ENCODE peak calls at places on chromosomes 5 and 9, in five cellular contexts. P, Z, I, N and C are unnamed samples.

GRCh38 chr5:139271201-139272027 is 22.1 kb upstream of the MATR3 start:
- DNase-seq in N (no peak), Z (peak; percentile 58), P (no peak), I (no peak), C (peak; percentile 94)

GRCh38 chr5:56610093-56610698 is 205.2 kb upstream of the MAP3K1 start:
- DNase-seq in I (no peak), P (no peak), N (no peak), Z (no peak), C (no peak)

GRCh38 chr5:80318212-80318611 is 1.6 kb upstream of the SPZ1 start:
- DNase-seq in Z (peak; percentile 26), I (peak; percentile 56), N (no peak), P (no peak), C (peak; percentile 79)

GRCh38 chr5:56463944-56464571 is 230.9 kb upstream of the ANKRD55 start:
- DNase-seq in Z (no peak), P (no peak), I (no peak), N (no peak), C (no peak)

GRCh38 chr5:143713331-143714032 is 98.5 kb upstream of the HMHB1 start:
- DNase-seq in I (no peak), P (no peak), N (no peak), Z (no peak), C (peak; percentile 65)

GRCh38 chr5:163614787-163615186 is 109.4 kb downstream of the MAT2B start:
- DNase-seq in N (no peak), P (no peak), Z (no peak), I (no peak), C (no peak)

GRCh38 chr9:2991292-2991691 is 147.4 kb upstream of the PUM3 start:
- DNase-seq in I (no peak), Z (no peak), P (no peak), N (no peak), C (peak; percentile 9)

GRCh38 chr9:16343249-16344237 is 526.9 kb downstream of the BNC2 start:
- DNase-seq in Z (no peak), I (no peak), P (no peak), N (no peak), C (peak; percentile 9)

GRCh38 chr5:62779010-62779422 is 200.4 kb downstream of the LRRC70 start:
- DNase-seq in Z (peak; percentile 83), I (peak; percentile 77), P (peak; percentile 66), N (peak; percentile 48), C (peak; percentile 81)

GRCh38 chr9:71876106-71876505 is 34.9 kb downstream of the ABHD17B start:
- DNase-seq in Z (no peak), I (no peak), P (no peak), N (no peak), C (no peak)

GRCh38 chr9:115262477-115262876 is 144.5 kb upstream of the TNC start:
- DNase-seq in N (peak; percentile 10), I (peak; percentile 68), P (peak; percentile 83), Z (peak; percentile 77), C (peak; percentile 69)

GRCh38 chr9:74281674-74282073 is 215.5 kb upstream of the RORB start:
- DNase-seq in I (no peak), N (no peak), Z (no peak), P (peak; percentile 18), C (no peak)

GRCh38 chr5:131230406-131230805 is 33.4 kb upstream of the CDC42SE2 start:
- DNase-seq in I (peak; percentile 44), P (peak; percentile 47), N (no peak), Z (no peak), C (no peak)

GRCh38 chr5:104706570-104706969 is 1144.0 kb upstream of the NUDT12 start:
- DNase-seq in N (no peak), P (no peak), I (no peak), Z (no peak), C (no peak)

GRCh38 chr9:130349398-130349797 is 83.8 kb downstream of the HMCN2 start:
- DNase-seq in N (no peak), I (no peak), Z (no peak), P (no peak), C (no peak)

GRCh38 chr5:139638736-139639618 is 9.2 kb upstream of the CXXC5 start:
- DNase-seq in N (no peak), P (no peak), I (peak; percentile 32), Z (peak; percentile 6), C (no peak)

GRCh38 chr9:98022447-98022846 is 34.1 kb upstream of the NANS start:
- DNase-seq in Z (no peak), P (no peak), N (no peak), I (no peak), C (peak; percentile 85)

GRCh38 chr9:108049026-108049591 is 559.5 kb upstream of the KLF4 start:
- DNase-seq in P (no peak), N (peak; percentile 92), Z (peak; percentile 64), I (peak; percentile 9), C (peak; percentile 94)

GRCh38 chr9:91643474-91644102 is 220.0 kb upstream of the NFIL3 start:
- DNase-seq in N (no peak), P (no peak), I (no peak), Z (no peak), C (peak; percentile 10)

GRCh38 chr9:137156567-137157375 is 13.1 kb downstream of the LRRC26 start:
- DNase-seq in P (peak; percentile 17), N (no peak), I (peak; percentile 70), Z (peak; percentile 37), C (peak; percentile 85)

GRCh38 chr5:154857091-154857533 is 1.3 kb upstream of the CNOT8 start:
- DNase-seq in P (peak; percentile 43), Z (no peak), I (no peak), N (no peak), C (peak; percentile 94)

DNA sequence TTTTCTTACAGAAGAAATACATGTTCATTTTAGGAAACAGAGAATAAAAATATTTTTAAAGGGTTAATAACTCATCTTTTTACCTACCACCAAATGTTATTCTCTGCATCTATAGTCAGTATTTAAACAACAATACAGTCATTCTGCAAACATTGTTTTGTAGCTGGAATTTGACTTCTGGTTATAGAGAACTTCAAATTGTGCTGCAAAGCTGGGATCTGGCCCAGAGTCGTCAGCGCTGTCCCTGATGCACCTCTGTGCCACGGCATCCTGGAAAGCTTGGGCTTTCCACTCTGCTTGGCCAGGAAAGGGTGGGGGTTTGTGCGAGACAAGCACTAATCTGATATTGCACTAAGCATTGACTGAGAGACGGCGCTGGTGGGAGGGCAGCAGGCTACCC is 5.0 kb upstream of the GFPT2 start:
- DNase-seq in Z (no peak), N (no peak), P (no peak), I (no peak), C (no peak)
- H3K4me3 ChIP-seq in Z (no peak overlapping the region), N (no peak overlapping the region), P (no peak overlapping the region), I (no peak overlapping the region), C (no peak overlapping the region)

GRCh38 chr5:1155191-1156032 is 43.5 kb upstream of the SLC12A7 start:
- DNase-seq in I (no peak), P (no peak), Z (no peak), N (no peak), C (no peak)
- TF ChIP-seq EZH2 in I (no peak), P (no peak), Z (no peak), N (no peak), C (no peak)

GRCh38 chr5:107668933-107669542 is 1.7 kb downstream of the EFNA5 start:
- DNase-seq in I (peak; percentile 18), Z (peak; percentile 26), N (no peak), P (no peak), C (peak; percentile 11)
- H3K4me3 ChIP-seq in I (peak overlapping the region; percentile 65), Z (peak overlapping the region; percentile 80), N (no peak overlapping the region), P (no peak overlapping the region), C (peak overlapping the region; percentile 78)

GRCh38 chr9:93950619-93951601 is 4.2 kb downstream of the BARX1 start:
- DNase-seq in I (no peak), Z (peak; percentile 54), P (peak; percentile 44), N (no peak), C (peak; percentile 59)
- TF ChIP-seq EZH2 in I (no peak), Z (peak; percentile 95), P (peak; percentile 30), N (no peak), C (peak; percentile 80)

DNA sequence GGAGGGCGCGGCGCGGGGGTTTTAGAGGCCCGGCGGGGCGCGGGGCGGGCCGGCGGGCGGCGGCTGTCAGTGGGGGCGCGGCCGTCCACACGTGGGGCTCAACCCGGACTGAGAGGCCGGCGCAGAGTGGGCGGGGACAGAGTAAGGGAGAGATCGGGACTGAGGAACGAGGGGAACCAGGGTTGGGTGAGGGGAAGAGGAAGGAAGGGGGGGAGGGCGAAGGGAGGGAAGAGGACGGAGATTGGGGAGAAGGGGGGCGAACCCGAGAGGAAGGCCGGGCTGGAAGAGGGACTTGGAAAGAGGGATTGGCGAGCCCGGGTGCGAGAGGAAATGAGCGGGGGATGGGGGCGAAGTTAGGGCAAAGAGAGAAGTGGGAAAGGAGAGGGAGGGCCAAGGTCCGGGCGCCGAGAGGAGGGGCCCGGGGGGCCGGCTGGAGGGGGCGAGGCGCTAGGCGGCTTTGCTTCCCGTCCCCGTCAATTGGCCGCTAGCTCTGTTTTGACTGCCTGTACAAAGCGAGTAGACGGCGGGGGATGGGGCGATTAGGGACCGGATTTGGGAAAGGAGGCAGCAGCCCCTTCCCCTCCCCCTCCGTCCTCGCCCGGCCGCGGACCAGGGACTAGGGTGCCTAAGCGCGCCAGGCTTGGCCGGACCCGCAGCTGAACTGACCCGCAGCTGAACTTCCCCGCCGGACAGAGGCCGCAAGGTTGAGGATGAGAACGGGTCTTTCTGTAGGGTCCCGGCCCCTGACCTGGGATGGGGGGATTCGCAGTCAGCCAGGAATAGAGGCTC is 398 bp upstream of the FBN2 start:
- DNase-seq in P (peak; percentile 35), N (no peak), Z (peak; percentile 93), I (peak; percentile 11), C (peak; percentile 79)
- H3K4me3 ChIP-seq in P (peak overlapping the region; percentile 70), N (no peak overlapping the region), Z (peak overlapping the region; percentile 91), I (peak overlapping the region; percentile 27), C (peak overlapping the region; percentile 82)

GRCh38 chr5:72392326-72392733 is 72.2 kb downstream of the PTCD2 start:
- DNase-seq in P (no peak), N (no peak), I (no peak), Z (no peak), C (peak; percentile 51)

GRCh38 chr5:72397836-72398235 is 77.7 kb downstream of the PTCD2 start:
- DNase-seq in Z (no peak), N (no peak), P (no peak), I (no peak), C (no peak)

GRCh38 chr5:72390836-72391235 is 70.7 kb downstream of the PTCD2 start:
- DNase-seq in N (no peak), I (no peak), Z (no peak), P (no peak), C (no peak)

DNA sequence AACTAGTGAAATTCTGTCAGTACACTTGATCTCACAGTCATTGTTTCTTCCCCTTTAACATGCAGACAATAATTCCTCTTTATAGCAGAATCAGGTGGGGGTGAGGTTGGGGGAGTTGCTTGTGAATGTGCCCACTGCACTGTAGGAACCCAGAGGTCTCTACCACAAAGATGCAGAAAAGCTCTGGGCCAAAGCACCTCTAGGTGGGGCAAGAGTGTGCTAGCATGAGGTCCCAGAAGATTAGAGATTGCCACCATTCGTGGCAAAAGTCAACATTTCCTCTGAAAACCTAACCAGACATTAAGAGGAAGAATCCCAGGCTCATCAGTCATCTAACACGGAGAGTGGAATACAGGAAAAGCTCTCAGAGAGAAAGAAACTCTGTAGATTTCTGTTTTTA is 74.5 kb downstream of the PTCD2 start:
- DNase-seq in Z (peak; percentile 26), N (no peak), P (peak; percentile 16), I (peak; percentile 14), C (peak; percentile 21)
- TF ChIP-seq EZH2 in Z (no peak), N (no peak), P (no peak), I (no peak), C (no peak)

GRCh38 chr9:118128313-118128712 is 424.1 kb downstream of the TLR4 start:
- DNase-seq in I (no peak), Z (no peak), N (no peak), P (no peak), C (no peak)
- H3K4me3 ChIP-seq in I (no peak overlapping the region), Z (no peak overlapping the region), N (no peak overlapping the region), P (no peak overlapping the region), C (no peak overlapping the region)